ENCODE peak calls at places on chromosomes 1 and 21, in ten cellular contexts. X is HCT116, V is MCF 10A, R is A549, H is endothelial cell, T is fibroblast of pulmonary artery, F is thoracic aorta, L is GM06990, M is PC-9, K is astrocyte of the spinal cord. Y is an unnamed sample.

GRCh38 chr1:111448482-111448917 is 556 bp downstream of the WDR77 start:
- DNase-seq in X (no peak), V (peak), R (peak), H (no peak), T (no peak), F (no peak), L (no peak), M (peak), K (no peak), Y (no peak)

GRCh38 chr1:226545806-226546596 is 2.6 kb upstream of the STUM start:
- DNase-seq in X (no peak), V (no peak), R (no peak), H (no peak), T (no peak), F (no peak), L (no peak), M (no peak), K (no peak), Y (no peak)

GRCh38 chr1:29924017-29924431 is 687.7 kb downstream of the PTPRU start:
- DNase-seq in X (no peak), V (no peak), R (no peak), H (no peak), T (no peak), F (no peak), L (no peak), M (no peak), K (no peak), Y (no peak)

GRCh38 chr21:43603641-43604504 is 55.4 kb downstream of the HSF2BP start:
- DNase-seq in X (no peak), V (no peak), R (no peak), H (no peak), T (peak), F (no peak), L (no peak), M (no peak), K (peak), Y (no peak)

GRCh38 chr1:150560986-150561829 is 12.0 kb downstream of the ADAMTSL4 start:
- DNase-seq in X (peak), V (peak), R (peak), H (peak), T (peak), F (peak), L (peak), M (peak), K (peak), Y (peak)

GRCh38 chr1:20194770-20195463 is 8.6 kb upstream of the PLA2G2C start:
- DNase-seq in X (peak), V (peak), R (peak), H (peak), T (peak), F (no peak), L (no peak), M (peak), K (peak), Y (peak)

GRCh38 chr1:93154898-93155297 is 25.3 kb downstream of the TMED5 start:
- DNase-seq in X (no peak), V (no peak), R (no peak), H (no peak), T (no peak), F (no peak), L (no peak), M (no peak), K (no peak), Y (no peak)

GRCh38 chr21:14864211-14865021 is 200.4 kb downstream of the NRIP1 start:
- DNase-seq in X (no peak), V (peak), R (peak), H (peak), T (peak), F (no peak), L (peak), M (peak), K (peak), Y (peak)

GRCh38 chr1:100440075-100440809 is 87.9 kb downstream of the CDC14A start:
- DNase-seq in X (no peak), V (no peak), R (no peak), H (no peak), T (no peak), F (no peak), L (no peak), M (no peak), K (no peak), Y (peak)

GRCh38 chr1:18100493-18101063 is 7.0 kb upstream of the IGSF21 start:
- DNase-seq in X (peak), V (peak), R (peak), H (peak), T (peak), F (peak), L (no peak), M (peak), K (peak), Y (peak)

GRCh38 chr1:65317866-65318653 is 8.7 kb downstream of the DNAJC6 start:
- DNase-seq in X (no peak), V (no peak), R (no peak), H (no peak), T (no peak), F (no peak), L (no peak), M (no peak), K (no peak), Y (no peak)

GRCh38 chr1:29876902-29877301 is 640.6 kb downstream of the PTPRU start:
- DNase-seq in X (no peak), V (no peak), R (no peak), H (no peak), T (no peak), F (no peak), L (no peak), M (no peak), K (no peak), Y (peak)

GRCh38 chr1:63634471-63634870 is 41.3 kb downstream of the PGM1 start:
- DNase-seq in X (no peak), V (no peak), R (no peak), H (no peak), T (no peak), F (no peak), L (no peak), M (no peak), K (no peak), Y (no peak)

GRCh38 chr1:245829861-245830260 is 675.1 kb downstream of the KIF26B start:
- DNase-seq in X (no peak), V (no peak), R (no peak), H (no peak), T (no peak), F (no peak), L (no peak), M (no peak), K (no peak), Y (no peak)

GRCh38 chr1:13461977-13462376 is 51.7 kb downstream of the PRAMEF20 start:
- DNase-seq in X (no peak), V (peak), R (no peak), H (no peak), T (peak), F (no peak), L (no peak), M (no peak), K (no peak), Y (no peak)

GRCh38 chr1:167060141-167061072 is 29.8 kb downstream of the GPA33 start:
- DNase-seq in X (no peak), V (peak), R (no peak), H (no peak), T (peak), F (no peak), L (no peak), M (no peak), K (peak), Y (no peak)

GRCh38 chr1:199173356-199173755 is 534.5 kb downstream of the PTPRC start:
- DNase-seq in X (no peak), V (no peak), R (no peak), H (no peak), T (no peak), F (no peak), L (peak), M (no peak), K (peak), Y (peak)

GRCh38 chr1:29292344-29292743 is 56.0 kb downstream of the PTPRU start:
- DNase-seq in X (no peak), V (no peak), R (no peak), H (no peak), T (no peak), F (no peak), L (no peak), M (no peak), K (no peak), Y (no peak)

GRCh38 chr1:94708299-94708685 is 111.9 kb upstream of the SLC44A3 start:
- DNase-seq in X (no peak), V (no peak), R (no peak), H (no peak), T (no peak), F (no peak), L (no peak), M (no peak), K (no peak), Y (no peak)

GRCh38 chr1:3031401-3032221 is 10.3 kb downstream of the ACTRT2 start:
- DNase-seq in X (no peak), V (no peak), R (no peak), H (no peak), T (no peak), F (no peak), L (no peak), M (no peak), K (no peak), Y (no peak)

GRCh38 chr1:248815407-248816034 is 10.2 kb downstream of the SH3BP5L start:
- DNase-seq in X (no peak), V (no peak), R (no peak), H (no peak), T (no peak), F (no peak), L (no peak), M (no peak), K (no peak), Y (no peak)

GRCh38 chr1:10553124-10553523 is 78.4 kb downstream of the PEX14 start:
- DNase-seq in X (no peak), V (no peak), R (no peak), H (no peak), T (no peak), F (no peak), L (no peak), M (no peak), K (no peak), Y (no peak)

GRCh38 chr21:27694667-27695066 is 727.8 kb upstream of the ADAMTS5 start:
- DNase-seq in X (no peak), V (no peak), R (no peak), H (no peak), T (no peak), F (no peak), L (no peak), M (no peak), K (no peak), Y (no peak)

GRCh38 chr1:206734499-206735142 is 36.0 kb upstream of the IL19 start:
- DNase-seq in X (peak), V (peak), R (peak), H (peak), T (peak), F (no peak), L (no peak), M (peak), K (no peak), Y (peak)

GRCh38 chr21:37164742-37165141 is 91.7 kb downstream of the TTC3 start:
- DNase-seq in X (no peak), V (no peak), R (no peak), H (no peak), T (peak), F (no peak), L (no peak), M (no peak), K (no peak), Y (no peak)

GRCh38 chr1:74629283-74629682 is 44.3 kb downstream of the ERICH3 start:
- DNase-seq in X (no peak), V (no peak), R (no peak), H (no peak), T (no peak), F (no peak), L (no peak), M (no peak), K (no peak), Y (no peak)

GRCh38 chr1:62682531-62682930 is 5.7 kb downstream of the DOCK7 start:
- DNase-seq in X (no peak), V (no peak), R (no peak), H (no peak), T (peak), F (no peak), L (no peak), M (no peak), K (no peak), Y (no peak)

GRCh38 chr1:107739651-107740050 is 225.3 kb downstream of the VAV3 start:
- DNase-seq in X (no peak), V (no peak), R (no peak), H (no peak), T (no peak), F (no peak), L (no peak), M (no peak), K (no peak), Y (no peak)

GRCh38 chr1:96313216-96313615 is 408.4 kb upstream of the PTBP2 start:
- DNase-seq in X (no peak), V (peak), R (no peak), H (no peak), T (peak), F (no peak), L (no peak), M (no peak), K (peak), Y (no peak)

GRCh38 chr1:153371231-153371630 is 4.2 kb downstream of the S100A12 start:
- DNase-seq in X (no peak), V (no peak), R (no peak), H (no peak), T (no peak), F (no peak), L (no peak), M (no peak), K (no peak), Y (no peak)

GRCh38 chr21:40512590-40512989 is 334.4 kb downstream of the DSCAM start:
- DNase-seq in X (no peak), V (peak), R (no peak), H (no peak), T (no peak), F (no peak), L (no peak), M (peak), K (no peak), Y (no peak)

GRCh38 chr1:89464008-89464407 is 60.6 kb upstream of the LRRC8B start:
- DNase-seq in X (no peak), V (no peak), R (no peak), H (no peak), T (no peak), F (no peak), L (peak), M (no peak), K (no peak), Y (peak)

GRCh38 chr1:162389971-162390370 is 8.4 kb downstream of the C1orf226 start:
- DNase-seq in X (no peak), V (peak), R (no peak), H (no peak), T (no peak), F (no peak), L (no peak), M (no peak), K (no peak), Y (no peak)

GRCh38 chr1:94892604-94893280 is 34.2 kb downstream of the CNN3 start:
- DNase-seq in X (no peak), V (no peak), R (no peak), H (no peak), T (no peak), F (no peak), L (no peak), M (no peak), K (no peak), Y (no peak)

GRCh38 chr1:37631039-37631428 is 3.7 kb downstream of the RSPO1 start:
- DNase-seq in X (no peak), V (no peak), R (no peak), H (no peak), T (no peak), F (no peak), L (no peak), M (no peak), K (no peak), Y (no peak)

GRCh38 chr21:43762303-43763128 is 13.6 kb downstream of the CSTB start:
- DNase-seq in X (no peak), V (peak), R (no peak), H (no peak), T (no peak), F (no peak), L (no peak), M (no peak), K (no peak), Y (no peak)

GRCh38 chr21:37658994-37659458 is 257.2 kb downstream of the KCNJ6 start:
- DNase-seq in X (no peak), V (peak), R (peak), H (no peak), T (peak), F (peak), L (no peak), M (peak), K (peak), Y (no peak)

DNA sequence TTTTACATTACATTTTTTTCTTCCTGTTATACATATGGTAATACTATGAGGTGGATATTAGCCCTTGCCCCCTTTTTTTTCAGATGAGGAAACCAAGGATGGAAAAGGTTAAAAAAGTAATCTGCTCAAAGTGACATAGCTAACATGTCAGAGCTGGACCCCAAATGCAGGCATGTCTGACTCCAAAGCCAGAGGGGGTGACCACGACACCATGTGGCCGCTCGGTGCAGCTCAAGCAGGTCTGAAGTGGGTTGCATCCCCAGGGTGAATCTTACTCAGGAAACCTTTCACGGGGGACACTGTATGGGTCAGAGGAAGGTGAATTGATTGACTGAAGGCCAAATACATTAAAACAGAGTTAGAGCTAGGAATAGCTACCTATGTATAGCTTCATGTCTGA is 34.8 kb downstream of the CD34 start:
- DNase-seq in X (no peak), V (no peak), R (no peak), H (no peak), T (no peak), F (no peak), L (no peak), M (no peak), K (no peak), Y (peak)
- TF ChIP-seq CTCF in X (peak), V (no peak), R (peak), H (no peak), T (peak), F (no peak), L (peak), M (no peak), K (peak), Y (peak)

DNA sequence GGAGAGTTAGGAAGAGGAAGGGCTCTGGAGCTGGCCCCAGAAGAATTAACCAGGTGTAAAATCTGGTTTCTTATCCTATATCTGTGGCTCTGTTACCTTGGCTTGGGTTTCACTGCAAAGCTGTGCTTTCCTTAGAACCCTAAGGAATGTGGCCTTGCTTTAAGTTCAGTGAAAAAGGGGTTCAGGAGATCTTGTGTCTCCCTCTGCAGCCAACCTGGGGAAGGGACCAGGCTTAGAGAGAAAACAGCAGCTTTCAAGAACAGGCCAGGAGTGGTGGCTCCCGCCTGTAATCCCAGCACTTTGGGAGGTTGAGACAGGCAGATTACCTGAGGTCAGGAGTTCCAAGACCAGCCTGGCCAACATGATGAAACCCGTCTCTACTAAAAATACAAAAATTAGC is 16.1 kb upstream of the MYCL start:
- DNase-seq in X (no peak), V (no peak), R (no peak), H (no peak), T (no peak), F (no peak), L (no peak), M (no peak), K (no peak), Y (no peak)
- TF ChIP-seq CTCF in X (no peak), V (no peak), R (no peak), H (no peak), T (no peak), F (no peak), L (peak), M (no peak), K (no peak), Y (no peak)

DNA sequence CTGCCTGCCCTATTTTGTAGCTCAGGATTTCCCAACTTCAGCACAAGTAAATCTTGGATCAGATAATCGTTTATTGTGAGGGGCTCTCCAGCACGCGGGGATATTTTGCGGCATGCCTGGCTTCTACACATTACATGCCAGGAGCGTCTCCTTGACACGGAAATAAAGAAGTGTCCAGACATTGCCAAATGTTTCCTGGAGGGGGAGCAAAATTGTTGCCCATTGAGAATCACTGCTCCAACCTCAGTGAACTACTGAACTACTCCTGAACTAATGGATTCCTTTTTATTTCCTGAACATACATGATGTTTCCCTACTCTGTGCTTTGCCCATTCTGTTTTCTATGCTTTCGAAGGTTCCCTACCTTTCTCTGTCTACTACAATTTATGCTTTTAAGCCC is 1359.1 kb upstream of the ADGRL2 start:
- DNase-seq in X (no peak), V (peak), R (peak), H (peak), T (no peak), F (no peak), L (no peak), M (no peak), K (no peak), Y (no peak)
- TF ChIP-seq CTCF in X (peak), V (no peak), R (no peak), H (no peak), T (no peak), F (no peak), L (no peak), M (no peak), K (no peak), Y (no peak)

GRCh38 chr1:173210273-173210672 is 3.1 kb upstream of the TNFSF4 start:
- DNase-seq in X (no peak), V (no peak), R (no peak), H (no peak), T (no peak), F (no peak), L (no peak), M (no peak), K (no peak), Y (no peak)
- TF ChIP-seq CTCF in X (no peak), V (no peak), R (no peak), H (no peak), T (no peak), F (no peak), L (no peak), M (no peak), K (no peak), Y (no peak)

GRCh38 chr1:115726161-115726560 is 42.4 kb downstream of the CASQ2 start:
- DNase-seq in X (no peak), V (no peak), R (no peak), H (no peak), T (no peak), F (no peak), L (no peak), M (no peak), K (no peak), Y (no peak)

GRCh38 chr1:115729765-115730164 is 38.7 kb downstream of the CASQ2 start:
- DNase-seq in X (no peak), V (no peak), R (no peak), H (no peak), T (no peak), F (no peak), L (peak), M (no peak), K (no peak), Y (peak)

GRCh38 chr1:115725600-115725999 is 42.9 kb downstream of the CASQ2 start:
- DNase-seq in X (no peak), V (no peak), R (no peak), H (no peak), T (peak), F (no peak), L (no peak), M (no peak), K (no peak), Y (no peak)

GRCh38 chr1:115726570-115726969 is 41.9 kb downstream of the CASQ2 start:
- DNase-seq in X (no peak), V (no peak), R (no peak), H (no peak), T (no peak), F (no peak), L (no peak), M (no peak), K (no peak), Y (no peak)

DNA sequence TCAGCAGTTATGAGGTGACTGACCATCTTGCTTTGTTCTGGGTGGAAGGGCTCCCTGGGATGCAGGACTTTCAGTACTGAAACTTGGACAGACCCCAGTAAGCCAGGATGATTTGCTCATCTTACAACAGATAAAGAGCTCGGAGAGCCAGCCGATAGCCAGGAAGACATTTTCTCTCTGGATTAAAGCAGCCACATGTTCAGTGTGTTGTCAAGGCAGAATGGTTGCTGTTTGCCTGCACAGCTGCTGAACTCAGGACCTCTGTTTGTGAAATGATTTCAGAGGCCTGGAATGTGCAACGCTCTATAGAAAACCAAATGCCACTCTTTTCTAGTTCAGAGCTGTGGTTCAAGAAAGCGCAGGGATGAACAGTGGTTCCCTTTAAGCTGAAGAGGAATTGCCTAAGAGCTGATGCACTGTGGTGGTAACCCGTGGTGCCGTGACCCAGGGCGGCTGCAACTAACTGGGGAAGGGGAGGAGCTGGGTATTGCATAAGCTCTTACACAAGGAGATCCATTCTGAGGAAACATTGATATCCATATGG is 40.7 kb downstream of the CASQ2 start:
- DNase-seq in X (no peak), V (peak), R (no peak), H (no peak), T (peak), F (no peak), L (no peak), M (peak), K (peak), Y (no peak)
- TF ChIP-seq CTCF in X (no peak), V (no peak), R (no peak), H (no peak), T (no peak), F (no peak), L (no peak), M (no peak), K (no peak), Y (no peak)